ENCODE peak calls at places on chromosomes 12 and 14, in five cellular contexts. K is CD4-positive, alpha-beta T cell; O is A549; R is IMR-90; W is GM12865. N is an unnamed sample.

GRCh38 chr12:91205791-91206190 is 23.2 kb upstream of the DCN start:
- DNase-seq in O (no peak), R (no peak), W (no peak), K (no peak), N (no peak)

GRCh38 chr14:68966872-68967301 is 12.2 kb downstream of the ACTN1 start:
- DNase-seq in K (no peak), W (no peak), O (no peak), R (no peak), N (no peak)

GRCh38 chr14:52124791-52125661 is 56.2 kb upstream of the NID2 start:
- DNase-seq in K (no peak), O (peak), W (no peak), R (peak), N (no peak)

GRCh38 chr14:95255487-95255886 is 64.2 kb downstream of the CLMN start:
- DNase-seq in W (peak), K (no peak), R (peak), O (peak), N (no peak)

GRCh38 chr12:39451977-39452376 is 9.1 kb upstream of the KIF21A start:
- DNase-seq in W (no peak), K (no peak), O (no peak), R (no peak), N (no peak)

GRCh38 chr12:58313091-58313855 is 371.9 kb downstream of the ATP23 start:
- DNase-seq in W (no peak), K (no peak), R (peak), O (no peak), N (no peak)

GRCh38 chr12:118136559-118137003 is 657 bp downstream of the PEBP1 start:
- DNase-seq in W (peak), O (peak), R (peak), K (peak), N (peak)

GRCh38 chr12:12714276-12715001 is 2.7 kb upstream of the CDKN1B start:
- DNase-seq in W (peak), K (peak), R (peak), O (no peak), N (no peak)

GRCh38 chr12:128109636-128110035 is 157.3 kb upstream of the TMEM132C start:
- DNase-seq in R (no peak), O (no peak), K (no peak), W (no peak), N (no peak)

GRCh38 chr12:70875628-70876027 is 44.9 kb downstream of the PTPRR start:
- DNase-seq in K (no peak), O (no peak), W (no peak), R (no peak), N (no peak)

GRCh38 chr12:24554612-24555300 is 394.1 kb downstream of the BCAT1 start:
- DNase-seq in W (no peak), O (no peak), K (no peak), R (no peak), N (no peak)

GRCh38 chr14:96648506-96649326 is 146.5 kb downstream of the PAPOLA start:
- DNase-seq in W (no peak), O (no peak), R (no peak), K (no peak), N (no peak)

GRCh38 chr14:67508973-67509372 is 20.5 kb upstream of the TMEM229B start:
- DNase-seq in K (no peak), O (no peak), W (no peak), R (no peak), N (no peak)

GRCh38 chr12:22802883-22803640 is 178.1 kb downstream of the ETNK1 start:
- DNase-seq in O (no peak), K (no peak), W (no peak), R (no peak), N (no peak)

GRCh38 chr14:31932675-31933074 is 144.4 kb upstream of the ARHGAP5 start:
- DNase-seq in W (no peak), O (no peak), K (no peak), R (no peak), N (no peak)

GRCh38 chr14:31935406-31935805 is 141.7 kb upstream of the ARHGAP5 start:
- DNase-seq in R (no peak), O (no peak), W (no peak), K (no peak), N (no peak)

GRCh38 chr14:31933716-31934115 is 143.4 kb upstream of the ARHGAP5 start:
- DNase-seq in K (no peak), W (no peak), O (no peak), R (peak), N (no peak)

GRCh38 chr14:31936100-31936499 is 141.0 kb upstream of the ARHGAP5 start:
- DNase-seq in W (no peak), R (peak), K (no peak), O (no peak), N (no peak)

GRCh38 chr14:31934767-31935266 is 142.3 kb upstream of the ARHGAP5 start:
- DNase-seq in R (peak), W (peak), O (peak), K (no peak), N (peak)
- TF ChIP-seq CTCF in R (peak), W (no peak), O (peak), K (no peak), N (no peak)

DNA sequence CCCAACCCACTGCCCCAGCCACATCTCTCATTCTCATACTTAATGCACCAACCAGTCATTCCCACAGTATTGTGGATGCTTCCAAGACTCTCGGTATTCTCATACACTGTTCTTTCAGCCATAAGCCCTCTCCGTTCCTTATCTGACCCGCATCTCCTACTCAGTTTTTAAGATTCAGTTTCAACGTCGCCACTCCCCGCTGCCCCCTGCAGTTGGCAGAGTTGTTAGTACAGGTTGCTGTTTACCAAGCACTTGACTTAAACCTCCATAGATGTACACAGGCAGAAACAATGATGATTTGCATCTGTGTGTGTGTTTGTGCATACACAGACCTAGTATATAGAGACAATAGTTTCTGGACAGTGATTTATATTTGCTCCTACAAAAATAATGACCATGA is 40.2 kb downstream of the PAH start:
- DNase-seq in K (no peak), R (no peak), W (no peak), O (no peak), N (peak)
- TF ChIP-seq CTCF in K (no peak), R (no peak), W (no peak), O (no peak), N (peak)

DNA sequence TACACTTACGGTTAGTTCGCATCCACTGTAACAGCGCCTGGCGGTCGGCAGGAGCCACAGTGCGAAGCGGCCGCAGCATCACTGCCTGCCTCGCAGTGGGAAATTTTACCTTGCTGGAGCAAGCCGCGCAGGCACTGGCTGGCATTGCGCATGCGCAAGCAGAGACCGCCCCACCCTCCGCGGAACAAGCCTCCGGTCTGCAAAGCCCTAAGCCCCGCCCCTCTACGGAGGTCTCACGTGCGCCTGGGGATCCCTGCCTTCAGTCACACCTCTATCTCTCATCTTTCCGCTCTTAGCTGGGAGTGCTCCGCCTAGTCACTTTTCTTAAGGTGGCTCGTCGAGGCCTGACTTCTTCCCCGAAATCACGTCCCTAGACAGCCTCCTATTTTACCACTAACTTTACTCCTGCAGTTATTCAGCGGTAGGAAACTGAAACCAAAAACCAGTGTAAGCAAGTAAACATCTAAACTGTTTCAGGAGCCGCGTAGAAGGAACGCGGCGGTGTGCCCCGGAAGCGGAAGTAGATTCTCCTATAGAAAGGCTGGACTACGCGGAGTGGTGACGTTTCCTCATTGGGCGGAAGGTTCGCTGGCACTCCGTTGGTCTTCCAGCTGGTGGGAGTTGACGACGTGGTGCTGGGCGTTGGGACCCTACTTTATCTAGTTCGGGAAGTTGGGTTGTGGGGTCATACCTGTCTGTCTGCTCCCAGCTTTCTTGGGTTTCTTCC is at the start of gene SRP54:
- DNase-seq in R (peak), W (peak), K (peak), O (peak), N (peak)
- TF ChIP-seq CTCF in R (peak), W (peak), K (no peak), O (no peak), N (peak)

GRCh38 chr14:31084385-31084784 is 58.2 kb upstream of the STRN3 start:
- DNase-seq in W (peak), K (no peak), R (no peak), O (no peak), N (no peak)
- TF ChIP-seq CTCF in W (no peak), K (no peak), R (no peak), O (no peak), N (no peak)

DNA sequence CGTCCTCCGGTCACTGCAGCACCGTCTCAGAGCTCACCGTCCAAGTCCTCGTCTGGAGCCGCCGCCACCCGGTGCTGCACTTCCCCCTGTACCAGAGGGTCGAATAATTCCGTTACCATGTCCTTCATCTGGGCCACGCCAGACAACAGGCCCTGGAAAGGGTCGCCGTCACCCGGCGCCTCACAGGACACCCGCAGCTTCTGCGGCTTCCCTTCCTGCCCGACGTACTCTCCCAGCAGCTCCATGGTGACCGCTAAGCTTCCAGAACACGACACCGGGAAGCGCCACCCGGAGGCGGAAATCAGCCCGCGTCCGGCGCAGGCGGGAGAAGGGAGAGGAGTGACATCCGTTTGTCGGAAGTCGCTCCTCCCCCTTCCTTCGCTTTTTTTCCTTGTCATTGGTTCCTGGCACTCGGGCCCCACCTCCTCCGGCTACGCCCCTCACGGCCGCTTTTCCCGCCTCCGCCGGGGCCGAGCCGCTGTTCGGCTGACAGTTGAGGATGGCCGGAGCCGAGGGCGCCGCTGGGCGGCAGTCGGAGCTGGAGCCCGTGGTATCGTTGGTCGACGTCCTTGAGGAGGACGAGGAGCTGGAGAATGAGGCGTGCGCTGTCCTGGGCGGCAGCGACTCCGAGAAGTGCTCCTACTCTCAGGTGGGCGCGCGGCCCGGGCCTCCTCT is at the start of the genes GON7 and UBR7:
- DNase-seq in R (peak), O (peak), K (peak), W (peak), N (peak)
- TF ChIP-seq CTCF in R (peak), O (no peak), K (peak), W (no peak), N (no peak)

GRCh38 chr12:85627584-85627983 is 208.6 kb downstream of the RASSF9 start:
- DNase-seq in K (no peak), W (no peak), O (no peak), R (peak), N (no peak)

GRCh38 chr12:85630851-85631250 is 205.4 kb downstream of the RASSF9 start:
- DNase-seq in R (peak), W (no peak), K (no peak), O (no peak), N (no peak)

GRCh38 chr12:85626782-85627171 is 209.4 kb downstream of the RASSF9 start:
- DNase-seq in R (no peak), O (no peak), W (no peak), K (no peak), N (no peak)

GRCh38 chr12:85633491-85633890 is 202.7 kb downstream of the RASSF9 start:
- DNase-seq in K (no peak), W (no peak), R (no peak), O (no peak), N (no peak)

GRCh38 chr12:85632390-85632789 is 203.8 kb downstream of the RASSF9 start:
- DNase-seq in K (no peak), R (peak), O (no peak), W (no peak), N (no peak)
- TF ChIP-seq CTCF in K (no peak), R (no peak), O (no peak), W (no peak), N (no peak)

GRCh38 chr12:74897425-74898211 is 312.0 kb downstream of the KCNC2 start:
- DNase-seq in W (no peak), R (no peak), O (no peak), K (no peak), N (no peak)

GRCh38 chr12:74900232-74900631 is 309.4 kb downstream of the KCNC2 start:
- DNase-seq in R (no peak), K (no peak), W (no peak), O (no peak), N (no peak)

GRCh38 chr12:74899031-74899829 is 310.4 kb downstream of the KCNC2 start:
- DNase-seq in R (no peak), O (no peak), K (no peak), W (no peak), N (no peak)

GRCh38 chr12:74906224-74906623 is 303.4 kb downstream of the KCNC2 start:
- DNase-seq in K (no peak), W (no peak), O (no peak), R (no peak), N (no peak)

GRCh38 chr12:74903522-74903921 is 306.1 kb downstream of the KCNC2 start:
- DNase-seq in R (no peak), K (no peak), W (no peak), O (no peak), N (no peak)
- TF ChIP-seq CTCF in R (peak), K (no peak), W (peak), O (peak), N (peak)

DNA sequence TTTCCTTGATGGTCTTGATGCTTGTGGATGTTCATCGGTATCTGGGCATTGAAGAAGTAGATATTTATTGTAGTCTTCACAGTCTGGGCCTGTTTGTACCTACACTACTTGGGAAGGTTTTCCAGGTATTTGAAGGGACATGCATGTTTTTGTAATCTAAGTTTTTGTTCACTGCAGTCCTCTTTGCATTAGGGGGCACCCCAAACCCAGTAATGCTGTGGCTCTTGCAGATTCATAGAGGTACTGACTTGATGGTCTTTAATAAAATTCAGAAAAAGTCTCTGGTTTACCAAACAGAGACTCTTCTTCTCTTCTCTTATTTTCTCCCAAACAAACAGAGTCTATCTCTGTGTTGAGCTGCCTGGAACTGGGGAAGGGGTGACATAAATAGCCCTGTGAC is 150.9 kb upstream of the SLC16A7 start:
- DNase-seq in K (no peak), R (peak), O (no peak), W (peak), N (no peak)
- TF ChIP-seq CTCF in K (peak), R (peak), O (no peak), W (peak), N (no peak)